ENCODE peak calls at places on chromosomes 5 and 9, in eight cellular contexts. One of them, this sample, is unnamed.

GRCh38 chr5:94830520-94830919 is 212.1 kb downstream of the SLF1 start:
- DNase-seq in stimulated activated CD4-positive, alpha-beta T cell treated with anti-CD3 and anti-CD28 coated beads, Interleukin-1b, Interleukin-23, amount 100 ng/mL, for 4 hours: no peak
- DNase-seq in kidney glomerular epithelial cell: peak
- DNase-seq in ACHN: peak
- DNase-seq in gastrocnemius medialis: no peak
- DNase-seq in GM12864: no peak
- DNase-seq in progenitor cell of endocrine pancreas: no peak
- DNase-seq in NB4: peak
- DNase-seq in this sample: no peak

GRCh38 chr5:31990296-31990695 is 183.8 kb downstream of the GOLPH3 start:
- DNase-seq in NB4: no peak
- DNase-seq in progenitor cell of endocrine pancreas: no peak
- DNase-seq in stimulated activated CD4-positive, alpha-beta T cell treated with anti-CD3 and anti-CD28 coated beads, Interleukin-1b, Interleukin-23, amount 100 ng/mL, for 4 hours: no peak
- DNase-seq in kidney glomerular epithelial cell: no peak
- DNase-seq in gastrocnemius medialis: no peak
- DNase-seq in GM12864: no peak
- DNase-seq in ACHN: no peak
- DNase-seq in this sample: no peak

GRCh38 chr5:98798371-98798770 is 24.9 kb downstream of the RGMB start:
- DNase-seq in NB4: no peak
- DNase-seq in GM12864: no peak
- DNase-seq in ACHN: no peak
- DNase-seq in kidney glomerular epithelial cell: no peak
- DNase-seq in gastrocnemius medialis: no peak
- DNase-seq in progenitor cell of endocrine pancreas: no peak
- DNase-seq in stimulated activated CD4-positive, alpha-beta T cell treated with anti-CD3 and anti-CD28 coated beads, Interleukin-1b, Interleukin-23, amount 100 ng/mL, for 4 hours: no peak
- DNase-seq in this sample: no peak

GRCh38 chr5:10789021-10789420 is 28.0 kb upstream of the DAP start:
- DNase-seq in stimulated activated CD4-positive, alpha-beta T cell treated with anti-CD3 and anti-CD28 coated beads, Interleukin-1b, Interleukin-23, amount 100 ng/mL, for 4 hours: no peak
- DNase-seq in ACHN: no peak
- DNase-seq in NB4: no peak
- DNase-seq in gastrocnemius medialis: no peak
- DNase-seq in GM12864: no peak
- DNase-seq in progenitor cell of endocrine pancreas: no peak
- DNase-seq in kidney glomerular epithelial cell: peak
- DNase-seq in this sample: no peak

GRCh38 chr9:114225534-114226288 is 70.4 kb downstream of the COL27A1 start:
- DNase-seq in progenitor cell of endocrine pancreas: no peak
- DNase-seq in stimulated activated CD4-positive, alpha-beta T cell treated with anti-CD3 and anti-CD28 coated beads, Interleukin-1b, Interleukin-23, amount 100 ng/mL, for 4 hours: no peak
- DNase-seq in gastrocnemius medialis: no peak
- DNase-seq in GM12864: no peak
- DNase-seq in NB4: no peak
- DNase-seq in kidney glomerular epithelial cell: no peak
- DNase-seq in ACHN: peak
- DNase-seq in this sample: no peak

GRCh38 chr9:132241840-132242620 is 80.2 kb downstream of the NTNG2 start:
- DNase-seq in ACHN: peak
- DNase-seq in stimulated activated CD4-positive, alpha-beta T cell treated with anti-CD3 and anti-CD28 coated beads, Interleukin-1b, Interleukin-23, amount 100 ng/mL, for 4 hours: peak
- DNase-seq in progenitor cell of endocrine pancreas: no peak
- DNase-seq in GM12864: no peak
- DNase-seq in gastrocnemius medialis: no peak
- DNase-seq in NB4: peak
- DNase-seq in kidney glomerular epithelial cell: no peak
- DNase-seq in this sample: no peak

GRCh38 chr9:108834959-108835696 is 20.7 kb downstream of the ACTL7B start:
- DNase-seq in ACHN: no peak
- DNase-seq in kidney glomerular epithelial cell: no peak
- DNase-seq in progenitor cell of endocrine pancreas: no peak
- DNase-seq in GM12864: no peak
- DNase-seq in stimulated activated CD4-positive, alpha-beta T cell treated with anti-CD3 and anti-CD28 coated beads, Interleukin-1b, Interleukin-23, amount 100 ng/mL, for 4 hours: no peak
- DNase-seq in NB4: peak
- DNase-seq in gastrocnemius medialis: no peak
- DNase-seq in this sample: no peak

GRCh38 chr9:86175743-86176456 is 76.5 kb upstream of the GOLM1 start:
- DNase-seq in stimulated activated CD4-positive, alpha-beta T cell treated with anti-CD3 and anti-CD28 coated beads, Interleukin-1b, Interleukin-23, amount 100 ng/mL, for 4 hours: no peak
- DNase-seq in gastrocnemius medialis: no peak
- DNase-seq in kidney glomerular epithelial cell: no peak
- DNase-seq in NB4: no peak
- DNase-seq in progenitor cell of endocrine pancreas: no peak
- DNase-seq in GM12864: no peak
- DNase-seq in ACHN: no peak
- DNase-seq in this sample: no peak

GRCh38 chr5:98816574-98817222 is 43.2 kb downstream of the RGMB start:
- DNase-seq in stimulated activated CD4-positive, alpha-beta T cell treated with anti-CD3 and anti-CD28 coated beads, Interleukin-1b, Interleukin-23, amount 100 ng/mL, for 4 hours: no peak
- DNase-seq in ACHN: no peak
- DNase-seq in kidney glomerular epithelial cell: no peak
- DNase-seq in gastrocnemius medialis: no peak
- DNase-seq in GM12864: no peak
- DNase-seq in NB4: no peak
- DNase-seq in progenitor cell of endocrine pancreas: no peak
- DNase-seq in this sample: no peak

GRCh38 chr5:171419663-171420428 is 399 bp downstream of the FGF18 start:
- DNase-seq in gastrocnemius medialis: no peak
- DNase-seq in NB4: no peak
- DNase-seq in GM12864: no peak
- DNase-seq in stimulated activated CD4-positive, alpha-beta T cell treated with anti-CD3 and anti-CD28 coated beads, Interleukin-1b, Interleukin-23, amount 100 ng/mL, for 4 hours: peak
- DNase-seq in kidney glomerular epithelial cell: no peak
- DNase-seq in progenitor cell of endocrine pancreas: no peak
- DNase-seq in ACHN: peak
- DNase-seq in this sample: no peak

GRCh38 chr9:117354252-117354847 is 60.5 kb downstream of the ASTN2 start:
- DNase-seq in ACHN: no peak
- DNase-seq in progenitor cell of endocrine pancreas: no peak
- DNase-seq in gastrocnemius medialis: no peak
- DNase-seq in NB4: no peak
- DNase-seq in GM12864: no peak
- DNase-seq in stimulated activated CD4-positive, alpha-beta T cell treated with anti-CD3 and anti-CD28 coated beads, Interleukin-1b, Interleukin-23, amount 100 ng/mL, for 4 hours: no peak
- DNase-seq in kidney glomerular epithelial cell: no peak
- DNase-seq in this sample: peak

GRCh38 chr9:138076650-138077009 is 199.0 kb downstream of the CACNA1B start:
- DNase-seq in kidney glomerular epithelial cell: no peak
- DNase-seq in gastrocnemius medialis: no peak
- DNase-seq in progenitor cell of endocrine pancreas: no peak
- DNase-seq in GM12864: no peak
- DNase-seq in stimulated activated CD4-positive, alpha-beta T cell treated with anti-CD3 and anti-CD28 coated beads, Interleukin-1b, Interleukin-23, amount 100 ng/mL, for 4 hours: no peak
- DNase-seq in ACHN: no peak
- DNase-seq in NB4: no peak
- DNase-seq in this sample: no peak